ENCODE peak calls at places on chromosomes 7 and 10, in eight cellular contexts. U is osteoblast, I is stomach, S is DND-41, N is lung, M is colonic mucosa, V is upper lobe of right lung, T is spleen. J is an unnamed sample.

GRCh38 chr7:146700015-146700560 is 583.5 kb downstream of the CNTNAP2 start:
- DNase-seq in U (no peak), I (no peak), S (no peak), N (no peak), M (no peak), V (no peak), T (no peak), J (no peak)

GRCh38 chr7:48084727-48085432 is 4.2 kb upstream of the UPP1 start:
- DNase-seq in U (peak), I (peak), S (peak), N (peak), M (peak), V (no peak), T (peak), J (peak)

GRCh38 chr10:79148452-79149344 is 79.9 kb downstream of the ZMIZ1 start:
- DNase-seq in U (no peak), I (peak), S (no peak), N (peak), M (peak), V (peak), T (peak), J (no peak)

GRCh38 chr7:123057926-123058325 is 62.4 kb upstream of the TAS2R16 start:
- DNase-seq in U (no peak), I (no peak), S (no peak), N (no peak), M (no peak), V (no peak), T (no peak), J (no peak)

GRCh38 chr7:140315498-140316164 is 82.7 kb downstream of the SLC37A3 start:
- DNase-seq in U (no peak), I (no peak), S (no peak), N (no peak), M (no peak), V (no peak), T (no peak), J (no peak)

GRCh38 chr10:20596911-20597310 is 300.2 kb downstream of the NEBL start:
- DNase-seq in U (peak), I (no peak), S (no peak), N (no peak), M (no peak), V (no peak), T (no peak), J (no peak)

GRCh38 chr10:37379991-37380390 is 254.6 kb downstream of the ANKRD30A start:
- DNase-seq in U (peak), I (no peak), S (no peak), N (no peak), M (no peak), V (no peak), T (no peak), J (no peak)

GRCh38 chr7:39709768-39710291 is 86.5 kb downstream of the RALA start:
- DNase-seq in U (peak), I (no peak), S (no peak), N (no peak), M (no peak), V (no peak), T (no peak), J (no peak)

GRCh38 chr10:46523119-46523880 is 33.2 kb downstream of the GPRIN2 start:
- DNase-seq in U (peak), I (peak), S (no peak), N (no peak), M (peak), V (peak), T (peak), J (no peak)

GRCh38 chr10:88131561-88132139 is 268.2 kb downstream of the PTEN start:
- DNase-seq in U (no peak), I (peak), S (no peak), N (peak), M (no peak), V (peak), T (no peak), J (peak)

GRCh38 chr10:101140084-101140949 is 9.2 kb downstream of the TLX1 start:
- DNase-seq in U (peak), I (no peak), S (no peak), N (no peak), M (no peak), V (no peak), T (no peak), J (no peak)
- H3K27ac ChIP-seq in U (no peak), I (no peak), S (no peak), N (no peak), M (no peak), V (no peak), T (peak), J (no peak)

DNA sequence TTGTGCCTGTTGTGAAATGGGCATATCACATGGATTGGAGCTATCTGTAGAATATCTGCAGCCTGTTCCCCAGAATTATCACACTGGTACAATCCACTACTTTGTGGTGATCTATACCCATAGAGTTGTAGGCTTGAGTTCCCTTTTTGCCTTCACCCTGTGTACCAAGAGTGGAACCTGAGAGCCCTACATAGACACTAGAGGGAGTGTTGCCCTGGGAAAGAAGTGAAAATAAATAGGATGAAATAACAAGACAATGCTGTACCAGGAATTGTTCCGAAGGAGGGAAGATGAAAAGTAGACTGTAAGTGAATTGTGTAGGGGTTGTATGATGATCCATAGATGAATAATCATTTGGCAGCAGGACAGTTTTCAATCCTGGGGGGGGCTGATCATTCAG is 9.0 kb downstream of the SORCS3 start:
- DNase-seq in U (no peak), I (no peak), S (no peak), N (no peak), M (no peak), V (no peak), T (no peak), J (no peak)
- TF ChIP-seq CTCF in U (no peak), I (no peak), S (peak), N (no peak), M (no peak), V (peak), T (no peak), J (no peak)

GRCh38 chr10:118741994-118742393 is 12.8 kb downstream of the CACUL1 start:
- DNase-seq in U (no peak), I (no peak), S (no peak), N (no peak), M (no peak), V (no peak), T (no peak), J (no peak)

GRCh38 chr10:118745056-118745455 is 9.7 kb downstream of the CACUL1 start:
- DNase-seq in U (no peak), I (no peak), S (no peak), N (no peak), M (no peak), V (no peak), T (no peak), J (no peak)

GRCh38 chr10:118737594-118738302 is 17.0 kb downstream of the CACUL1 start:
- DNase-seq in U (no peak), I (no peak), S (no peak), N (no peak), M (peak), V (no peak), T (no peak), J (no peak)

GRCh38 chr10:118738422-118738821 is 16.3 kb downstream of the CACUL1 start:
- DNase-seq in U (no peak), I (no peak), S (no peak), N (no peak), M (no peak), V (no peak), T (no peak), J (no peak)

DNA sequence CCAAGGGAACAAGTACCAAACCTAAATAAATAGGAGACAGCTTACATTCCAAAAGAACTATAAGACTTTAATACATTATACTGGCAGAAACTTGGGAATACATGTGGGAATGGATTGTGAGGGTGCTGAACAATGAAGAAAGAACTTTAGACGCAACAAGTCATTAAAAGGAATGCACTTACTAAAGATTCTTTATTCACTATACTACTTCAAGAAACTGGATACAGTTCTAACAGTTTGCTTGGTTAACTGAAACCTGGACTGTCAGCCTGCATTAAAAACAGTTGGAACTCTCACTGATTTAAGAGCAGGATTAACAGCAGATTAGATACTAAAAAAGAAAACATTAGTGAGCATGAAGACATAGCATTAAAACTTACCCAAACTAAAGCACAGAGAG is 12.0 kb downstream of the CACUL1 start:
- DNase-seq in U (no peak), I (no peak), S (no peak), N (no peak), M (no peak), V (no peak), T (no peak), J (no peak)
- H3K4me3 ChIP-seq in U (no peak), I (no peak), S (no peak), N (no peak), M (no peak), V (no peak), T (no peak), J (no peak)

GRCh38 chr10:34298371-34298818 is 516.7 kb downstream of the PARD3 start:
- DNase-seq in U (no peak), I (no peak), S (no peak), N (no peak), M (no peak), V (no peak), T (no peak), J (no peak)
- H3K27ac ChIP-seq in U (no peak), I (no peak), S (no peak), N (no peak), M (no peak), V (no peak), T (no peak), J (no peak)

GRCh38 chr10:72379776-72380175 is 25.1 kb upstream of the DNAJB12 start:
- DNase-seq in U (no peak), I (no peak), S (no peak), N (no peak), M (no peak), V (no peak), T (no peak), J (no peak)

GRCh38 chr10:72375173-72375572 is 20.5 kb upstream of the DNAJB12 start:
- DNase-seq in U (no peak), I (no peak), S (no peak), N (no peak), M (no peak), V (no peak), T (no peak), J (no peak)

GRCh38 chr10:72370201-72370722 is 15.5 kb upstream of the DNAJB12 start:
- DNase-seq in U (peak), I (no peak), S (no peak), N (no peak), M (no peak), V (no peak), T (no peak), J (no peak)

GRCh38 chr10:72379062-72379461 is 24.3 kb upstream of the DNAJB12 start:
- DNase-seq in U (no peak), I (no peak), S (no peak), N (no peak), M (no peak), V (no peak), T (no peak), J (no peak)

DNA sequence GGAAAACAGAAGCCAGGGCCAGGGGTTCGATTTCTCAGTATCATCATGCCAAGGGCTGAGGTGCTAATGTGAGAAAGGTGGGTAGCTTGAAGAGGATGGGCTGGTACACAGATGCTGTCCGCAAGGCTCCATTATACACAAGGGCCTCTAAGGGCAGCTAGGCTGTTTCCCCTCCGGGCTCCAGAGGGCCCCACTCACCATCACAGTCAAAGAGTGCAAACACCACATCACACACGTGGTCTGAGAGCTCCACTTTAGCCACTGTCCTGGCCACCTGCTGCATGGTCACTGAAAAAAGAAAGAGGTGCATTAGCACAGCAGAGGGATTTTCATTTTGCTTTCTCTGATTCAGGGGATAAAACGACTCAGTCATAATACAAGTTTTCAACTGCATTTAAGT is 20.9 kb upstream of the DNAJB12 start:
- DNase-seq in U (no peak), I (no peak), S (no peak), N (no peak), M (no peak), V (no peak), T (no peak), J (no peak)
- TF ChIP-seq CTCF in U (no peak), I (no peak), S (no peak), N (no peak), M (no peak), V (no peak), T (no peak), J (no peak)

GRCh38 chr7:27905951-27906350 is 166.0 kb downstream of the TAX1BP1 start:
- DNase-seq in U (no peak), I (no peak), S (no peak), N (no peak), M (no peak), V (no peak), T (no peak), J (no peak)
- H3K4me3 ChIP-seq in U (no peak), I (no peak), S (no peak), N (no peak), M (no peak), V (no peak), T (no peak), J (no peak)